ENCODE peak calls at places on chromosome 12, in four cellular contexts. T is lower leg skin, A is ovary, I is tibial artery. M is an unnamed sample.

GRCh38 chr12:108643941-108644742 is 10.4 kb upstream of the SELPLG start:
- DNase-seq in T (peak), A (peak), I (peak), M (peak)

GRCh38 chr12:48198619-48198973 is 4.5 kb downstream of the OR10AD1 start:
- DNase-seq in T (peak), A (peak), I (peak), M (no peak)

GRCh38 chr12:89680409-89680808 is 28.2 kb downstream of the ATP2B1 start:
- DNase-seq in T (no peak), A (no peak), I (no peak), M (no peak)

GRCh38 chr12:39931857-39932256 is 174.0 kb downstream of the SLC2A13 start:
- DNase-seq in T (no peak), A (no peak), I (no peak), M (peak)

GRCh38 chr12:20212036-20212435 is 156.3 kb upstream of the PDE3A start:
- DNase-seq in T (no peak), A (no peak), I (no peak), M (peak)

GRCh38 chr12:4440187-4440941 is 5.3 kb downstream of the FGF6 start:
- DNase-seq in T (peak), A (no peak), I (no peak), M (no peak)

GRCh38 chr12:48988030-48988649 is 10.0 kb downstream of the WNT1 start:
- DNase-seq in T (peak), A (peak), I (no peak), M (peak)

GRCh38 chr12:107337354-107338095 is 244.2 kb upstream of the CRY1 start:
- DNase-seq in T (no peak), A (no peak), I (no peak), M (peak)

GRCh38 chr12:114662512-114663177 is 21.3 kb downstream of the TBX3 start:
- DNase-seq in T (peak), A (peak), I (peak), M (peak)

GRCh38 chr12:70052931-70053497 is 190.2 kb upstream of the CNOT2 start:
- DNase-seq in T (no peak), A (peak), I (no peak), M (peak)

GRCh38 chr12:131250951-131251315 is 297.2 kb downstream of the ADGRD1 start:
- DNase-seq in T (no peak), A (no peak), I (no peak), M (no peak)

GRCh38 chr12:10361084-10361483 is 28.8 kb downstream of the KLRK1 start:
- DNase-seq in T (no peak), A (no peak), I (no peak), M (no peak)

GRCh38 chr12:107385518-107385917 is 292.2 kb upstream of the CRY1 start:
- DNase-seq in T (no peak), A (no peak), I (no peak), M (peak)

GRCh38 chr12:67774983-67775587 is 126.5 kb downstream of the DYRK2 start:
- DNase-seq in T (no peak), A (no peak), I (no peak), M (no peak)

GRCh38 chr12:46722737-46723136 is 103.1 kb downstream of the SLC38A4 start:
- DNase-seq in T (no peak), A (no peak), I (no peak), M (peak)

GRCh38 chr12:85971800-85972199 is 97.7 kb downstream of the NTS start:
- DNase-seq in T (no peak), A (no peak), I (no peak), M (no peak)

DNA sequence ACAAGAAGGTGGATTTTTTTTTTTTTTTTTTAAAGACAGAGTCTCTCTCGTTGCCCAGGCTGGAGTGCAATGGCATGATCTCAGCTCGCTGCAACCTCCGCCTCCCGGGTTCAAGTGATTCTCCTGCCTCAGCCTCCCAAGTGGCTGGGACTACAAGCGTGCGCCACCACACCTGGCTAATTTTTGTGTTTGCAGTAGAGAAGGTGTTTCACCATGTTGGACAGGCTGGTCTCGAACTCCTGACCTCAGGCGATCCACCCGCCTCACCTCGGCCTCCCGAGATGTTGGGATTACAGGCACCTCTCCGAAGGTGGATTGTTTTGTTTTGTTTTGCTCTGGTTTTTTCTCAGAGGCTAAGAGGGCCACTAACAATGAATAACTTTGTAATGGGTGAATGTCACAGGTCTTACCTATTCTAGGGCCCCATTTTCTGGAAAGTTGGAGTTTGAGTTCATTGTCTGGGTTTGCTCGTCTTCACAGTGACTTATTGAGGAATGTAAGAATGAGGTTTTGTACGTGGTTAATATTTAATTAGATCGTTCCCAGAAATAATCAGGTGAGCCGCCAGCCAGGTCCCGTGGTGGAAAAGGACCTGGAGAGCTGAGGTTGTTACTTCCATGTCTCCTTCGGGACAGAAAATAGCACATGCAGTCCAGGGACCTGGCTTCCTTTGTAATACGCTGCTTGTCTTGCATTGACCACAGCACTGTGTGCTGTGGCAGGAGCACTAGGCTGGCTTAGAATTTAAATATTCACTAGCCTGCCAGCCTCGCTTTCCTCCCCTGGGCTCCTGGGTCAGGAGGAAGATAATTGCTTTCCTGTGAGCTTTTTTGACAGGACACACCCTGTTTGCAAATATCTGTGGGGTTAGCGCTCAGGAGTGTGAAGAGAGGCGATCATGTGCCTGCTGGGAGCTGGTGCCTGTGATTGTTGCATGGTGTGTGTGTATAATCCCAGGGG is 2.3 kb downstream of the HIP1R start:
- DNase-seq in T (no peak), A (no peak), I (no peak), M (no peak)
- H3K4me3 ChIP-seq in T (no peak), A (no peak), I (no peak), M (no peak)

DNA sequence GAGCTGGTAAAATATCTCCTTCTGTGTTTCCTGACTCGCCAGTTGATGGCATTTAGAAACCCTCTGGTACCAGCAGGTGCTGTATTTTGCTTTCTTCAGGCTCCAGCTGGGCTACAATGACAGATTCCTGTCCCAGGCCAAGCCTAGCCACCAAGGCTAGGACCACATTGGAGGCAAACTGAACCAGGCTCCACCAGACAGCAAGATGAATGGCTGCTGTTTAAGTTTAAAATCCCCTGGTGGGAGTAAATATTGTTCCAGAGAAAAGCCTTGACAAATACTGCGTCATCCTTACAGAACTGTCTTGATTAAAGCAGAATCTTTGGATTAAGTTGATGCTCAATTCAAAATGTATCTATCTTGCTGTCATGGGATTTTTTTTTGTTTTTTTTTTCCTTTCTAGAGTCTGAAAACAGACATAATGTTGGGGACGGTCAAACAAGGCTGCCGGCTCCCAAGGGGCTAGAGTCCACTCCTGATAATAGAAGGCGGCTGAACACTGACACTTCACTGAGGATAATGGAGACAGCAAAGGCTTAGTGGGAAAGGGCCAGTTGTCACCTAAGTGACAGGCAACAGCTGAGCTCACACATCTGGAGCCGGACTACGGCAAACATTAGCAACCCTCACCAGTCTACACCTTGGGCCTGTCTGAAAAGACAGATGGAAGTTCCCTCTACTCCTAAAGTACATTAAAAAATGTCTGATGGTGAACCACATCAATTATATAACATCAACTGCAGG is 1.8 kb downstream of the PRICKLE1 start:
- DNase-seq in T (no peak), A (no peak), I (no peak), M (no peak)
- TF ChIP-seq CTCF in T (no peak), A (no peak), I (no peak), M (no peak)

GRCh38 chr12:92140919-92141536 is 4.6 kb downstream of the BTG1 start:
- DNase-seq in T (no peak), A (no peak), I (no peak), M (no peak)

GRCh38 chr12:92144045-92144630 is 1.5 kb downstream of the BTG1 start:
- DNase-seq in T (peak), A (peak), I (peak), M (peak)

GRCh38 chr12:92141585-92142244 is 3.9 kb downstream of the BTG1 start:
- DNase-seq in T (no peak), A (no peak), I (no peak), M (no peak)

GRCh38 chr12:92143280-92143679 is 2.4 kb downstream of the BTG1 start:
- DNase-seq in T (no peak), A (no peak), I (no peak), M (no peak)

DNA sequence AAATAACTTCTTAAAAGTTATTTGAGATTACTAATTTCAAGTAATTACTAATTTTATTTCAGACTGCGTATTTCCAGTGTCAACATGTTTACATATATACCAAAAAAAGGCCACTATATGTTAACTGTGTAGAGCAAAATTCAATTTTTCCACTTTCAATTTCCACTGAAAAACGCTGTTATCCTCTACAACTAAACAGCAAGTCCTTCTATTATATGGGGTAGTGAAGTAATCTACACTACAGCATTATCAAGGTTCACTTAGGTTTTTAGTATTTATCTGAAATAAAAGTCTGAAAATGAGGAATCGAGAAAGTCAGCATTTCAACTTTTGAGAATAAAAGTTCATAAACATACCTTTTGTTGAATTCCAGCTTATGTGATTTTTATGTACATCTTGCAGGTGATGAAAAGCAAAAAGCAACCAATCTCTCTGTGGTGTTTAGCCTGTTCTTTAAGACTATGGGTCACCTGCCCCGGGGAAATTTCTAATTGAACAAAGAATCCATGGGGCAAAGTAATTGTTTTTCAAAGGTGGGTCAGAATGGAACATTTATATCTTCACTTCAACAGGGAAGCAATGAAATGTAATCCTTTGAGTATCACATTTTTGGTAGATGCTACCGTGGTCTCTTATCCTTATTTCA is 3.3 kb downstream of the BTG1 start:
- DNase-seq in T (no peak), A (no peak), I (no peak), M (no peak)
- H3K4me3 ChIP-seq in T (peak), A (peak), I (peak), M (peak)

GRCh38 chr12:116609715-116610114 is 50.5 kb downstream of the MAP1LC3B2 start:
- DNase-seq in T (no peak), A (no peak), I (no peak), M (no peak)
- TF ChIP-seq CTCF in T (no peak), A (peak), I (peak), M (peak)

DNA sequence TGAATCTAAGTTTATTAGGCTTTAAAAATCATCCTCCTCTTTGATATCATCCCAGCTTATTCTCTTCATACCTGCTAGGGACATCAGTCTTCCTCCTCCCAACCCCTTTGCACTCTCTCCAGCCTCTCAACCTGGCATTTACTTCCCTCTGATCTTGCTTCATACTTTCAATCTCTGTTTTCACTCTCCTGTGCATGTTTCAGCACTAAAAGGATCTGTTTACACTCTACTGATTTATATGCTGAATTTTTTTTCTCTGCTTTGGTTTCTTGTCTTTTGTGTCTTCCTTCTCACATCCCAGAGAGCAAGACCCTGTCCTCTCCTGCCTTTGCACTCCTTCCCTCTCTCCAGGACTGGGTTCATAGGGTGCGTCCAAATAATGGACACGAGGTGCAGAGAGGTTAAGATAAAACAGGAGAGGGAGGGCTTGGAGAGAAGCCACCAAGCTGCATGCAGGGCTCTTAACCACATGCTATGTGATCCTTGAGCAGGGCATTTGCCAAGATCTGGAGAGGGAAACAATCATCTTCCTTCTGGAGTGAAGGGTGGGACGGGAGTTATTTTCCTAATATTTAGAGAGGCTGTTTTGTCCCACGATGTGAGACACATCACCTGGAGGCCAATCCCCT is 3.0 kb upstream of the CISTR start:
- DNase-seq in T (no peak), A (no peak), I (no peak), M (peak)
- H3K4me3 ChIP-seq in T (no peak), A (no peak), I (no peak), M (no peak)